ENCODE peak calls at places on chromosomes 16 and 17, in ten cellular contexts. One of them, this sample, is unnamed.

GRCh38 chr16:85697441-85697840 is 8.7 kb upstream of the GINS2 start:
- DNase-seq in HEK293T: no peak
- DNase-seq in NAMALWA: no peak
- DNase-seq in substantia nigra: no peak
- DNase-seq in NCI-H1436: peak; percentile 32
- DNase-seq in T-helper 9 cell: no peak
- DNase-seq in nucleus accumbens: no peak
- DNase-seq in Caki2: no peak
- DNase-seq in neural crest cell: no peak
- DNase-seq in left ventricle myocardium superior: no peak
- DNase-seq in this sample: no peak

GRCh38 chr16:68873635-68874471 is 30.5 kb downstream of the TANGO6 start:
- DNase-seq in HEK293T: no peak
- DNase-seq in NAMALWA: no peak
- DNase-seq in substantia nigra: no peak
- DNase-seq in NCI-H1436: no peak
- DNase-seq in T-helper 9 cell: no peak
- DNase-seq in nucleus accumbens: no peak
- DNase-seq in Caki2: no peak
- DNase-seq in neural crest cell: no peak
- DNase-seq in left ventricle myocardium superior: no peak
- DNase-seq in this sample: no peak

GRCh38 chr17:81097134-81097942 is 62.4 kb downstream of the BAIAP2 start:
- DNase-seq in HEK293T: peak; percentile 75
- DNase-seq in NAMALWA: no peak
- DNase-seq in substantia nigra: peak; percentile 74
- DNase-seq in NCI-H1436: no peak
- DNase-seq in T-helper 9 cell: peak; percentile 55
- DNase-seq in nucleus accumbens: peak; percentile 57
- DNase-seq in Caki2: peak; percentile 78
- DNase-seq in neural crest cell: peak; percentile 77
- DNase-seq in left ventricle myocardium superior: peak; percentile 89
- DNase-seq in this sample: peak; percentile 82

GRCh38 chr16:48958681-48959080 is 323.0 kb downstream of the CBLN1 start:
- DNase-seq in HEK293T: no peak
- DNase-seq in NAMALWA: no peak
- DNase-seq in substantia nigra: no peak
- DNase-seq in NCI-H1436: no peak
- DNase-seq in T-helper 9 cell: no peak
- DNase-seq in nucleus accumbens: no peak
- DNase-seq in Caki2: no peak
- DNase-seq in neural crest cell: no peak
- DNase-seq in left ventricle myocardium superior: no peak
- DNase-seq in this sample: no peak

GRCh38 chr17:30170415-30170987 is 53.9 kb downstream of the NSRP1 start:
- DNase-seq in HEK293T: no peak
- DNase-seq in NAMALWA: no peak
- DNase-seq in substantia nigra: no peak
- DNase-seq in NCI-H1436: peak; percentile 2
- DNase-seq in T-helper 9 cell: no peak
- DNase-seq in nucleus accumbens: no peak
- DNase-seq in Caki2: no peak
- DNase-seq in neural crest cell: no peak
- DNase-seq in left ventricle myocardium superior: no peak
- DNase-seq in this sample: no peak

GRCh38 chr17:17043668-17044226 is 1.5 kb downstream of the MPRIP start:
- DNase-seq in HEK293T: no peak
- DNase-seq in NAMALWA: no peak
- DNase-seq in substantia nigra: no peak
- DNase-seq in NCI-H1436: no peak
- DNase-seq in T-helper 9 cell: no peak
- DNase-seq in nucleus accumbens: no peak
- DNase-seq in Caki2: no peak
- DNase-seq in neural crest cell: no peak
- DNase-seq in left ventricle myocardium superior: no peak
- DNase-seq in this sample: peak; percentile 10

GRCh38 chr17:49557204-49558024 is 18.3 kb upstream of the NXPH3 start:
- DNase-seq in HEK293T: peak; percentile 74
- DNase-seq in NAMALWA: peak; percentile 68
- DNase-seq in substantia nigra: peak; percentile 33
- DNase-seq in NCI-H1436: peak; percentile 69
- DNase-seq in T-helper 9 cell: no peak
- DNase-seq in nucleus accumbens: no peak
- DNase-seq in Caki2: no peak
- DNase-seq in neural crest cell: peak; percentile 56
- DNase-seq in left ventricle myocardium superior: no peak
- DNase-seq in this sample: peak; percentile 32

GRCh38 chr17:44587339-44587738 is 30.1 kb downstream of the FZD2 start:
- DNase-seq in HEK293T: peak; percentile 37
- DNase-seq in NAMALWA: no peak
- DNase-seq in substantia nigra: no peak
- DNase-seq in NCI-H1436: no peak
- DNase-seq in T-helper 9 cell: no peak
- DNase-seq in nucleus accumbens: no peak
- DNase-seq in Caki2: peak; percentile 83
- DNase-seq in neural crest cell: no peak
- DNase-seq in left ventricle myocardium superior: peak; percentile 59
- DNase-seq in this sample: peak; percentile 94

GRCh38 chr16:48271728-48272127 is 24.4 kb upstream of the ABCC11 start:
- DNase-seq in HEK293T: no peak
- DNase-seq in NAMALWA: no peak
- DNase-seq in substantia nigra: no peak
- DNase-seq in NCI-H1436: no peak
- DNase-seq in T-helper 9 cell: no peak
- DNase-seq in nucleus accumbens: no peak
- DNase-seq in Caki2: no peak
- DNase-seq in neural crest cell: no peak
- DNase-seq in left ventricle myocardium superior: no peak
- DNase-seq in this sample: no peak

This sample was measured in RCC 7860.